ENCODE peak calls at places on chromosomes 7 and 10, in five cellular contexts. Z is AG09309, R is nephron progenitor cell, H is colonic mucosa, A is neural progenitor cell. S is an unnamed sample.

GRCh38 chr7:7816084-7816483 is 97.7 kb upstream of the RPA3 start:
- DNase-seq in Z (no peak), R (no peak), H (no peak), A (no peak), S (no peak)

GRCh38 chr7:155729847-155730246 is 82.4 kb downstream of the SHH start:
- DNase-seq in Z (no peak), R (no peak), H (peak), A (no peak), S (no peak)

GRCh38 chr7:92135100-92135429 is 788 bp upstream of the CYP51A1 start:
- DNase-seq in Z (no peak), R (peak), H (peak), A (peak), S (no peak)

GRCh38 chr10:118983263-118983662 is 46.3 kb upstream of the NANOS1 start:
- DNase-seq in Z (no peak), R (no peak), H (no peak), A (no peak), S (no peak)

GRCh38 chr7:112880786-112881418 is 90.7 kb upstream of the TMEM168 start:
- DNase-seq in Z (no peak), R (no peak), H (no peak), A (no peak), S (no peak)

GRCh38 chr7:158246272-158246959 is 341.2 kb downstream of the PTPRN2 start:
- DNase-seq in Z (no peak), R (no peak), H (no peak), A (no peak), S (no peak)

GRCh38 chr10:34732926-34733325 is 82.2 kb downstream of the PARD3 start:
- DNase-seq in Z (no peak), R (no peak), H (no peak), A (peak), S (no peak)

GRCh38 chr10:99981581-99982199 is 28.1 kb downstream of the DNMBP start:
- DNase-seq in Z (no peak), R (no peak), H (no peak), A (no peak), S (no peak)

GRCh38 chr7:83413425-83413824 is 235.5 kb downstream of the SEMA3E start:
- DNase-seq in Z (no peak), R (no peak), H (no peak), A (no peak), S (no peak)

GRCh38 chr7:602341-603141 is 82.9 kb upstream of the PDGFA start:
- DNase-seq in Z (no peak), R (no peak), H (no peak), A (no peak), S (no peak)

S was measured in neuronal stem cell.